ENCODE peak calls at places on chromosomes 16 and 17, in four cellular contexts. B, L, P and V are unnamed samples.

GRCh38 chr16:16099320-16099719 is 124.0 kb downstream of the ABCC6 start:
- DNase-seq in B (no peak), L (no peak), P (no peak), V (no peak)

GRCh38 chr17:6361733-6362132 is 73.2 kb downstream of the AIPL1 start:
- DNase-seq in B (no peak), L (no peak), P (peak), V (no peak)

GRCh38 chr16:87201052-87201451 is 116.1 kb downstream of the C16orf95 start:
- DNase-seq in B (no peak), L (peak), P (peak), V (no peak)

GRCh38 chr16:57303910-57304168 is 19.4 kb upstream of the PLLP start:
- DNase-seq in B (no peak), L (no peak), P (no peak), V (no peak)

GRCh38 chr17:69516225-69516624 is 101.7 kb downstream of the MAP2K6 start:
- DNase-seq in B (no peak), L (no peak), P (no peak), V (no peak)

GRCh38 chr16:77300232-77300631 is 101.0 kb downstream of the SYCE1L start:
- DNase-seq in B (no peak), L (no peak), P (peak), V (no peak)

GRCh38 chr17:54177606-54178308 is 355.0 kb downstream of the KIF2B start:
- DNase-seq in B (no peak), L (no peak), P (no peak), V (no peak)

GRCh38 chr17:18006495-18007239 is 32.3 kb downstream of the ATPAF2 start:
- DNase-seq in B (no peak), L (no peak), P (no peak), V (no peak)

GRCh38 chr16:80273635-80274538 is 266.9 kb upstream of the DYNLRB2 start:
- DNase-seq in B (no peak), L (no peak), P (peak), V (no peak)

GRCh38 chr17:32777436-32777835 is 99.5 kb downstream of the MYO1D start:
- DNase-seq in B (no peak), L (no peak), P (peak), V (no peak)

GRCh38 chr17:77779711-77780539 is 178.6 kb upstream of the TNRC6C start:
- DNase-seq in B (no peak), L (peak), P (peak), V (no peak)

GRCh38 chr17:43442711-43443110 is 41.1 kb upstream of the DHX8 start:
- DNase-seq in B (no peak), L (no peak), P (peak), V (no peak)

GRCh38 chr16:24974859-24975258 is 40.3 kb downstream of the ARHGAP17 start:
- DNase-seq in B (no peak), L (no peak), P (no peak), V (no peak)

GRCh38 chr16:87930456-87930855 is 5.9 kb downstream of the CA5A start:
- DNase-seq in B (no peak), L (no peak), P (no peak), V (no peak)

GRCh38 chr17:40191237-40192208 is 14.3 kb downstream of the RAPGEFL1 start:
- DNase-seq in B (no peak), L (peak), P (peak), V (peak)

GRCh38 chr17:51056813-51057510 is 63.7 kb downstream of the SPAG9 start:
- DNase-seq in B (peak), L (no peak), P (peak), V (peak)

GRCh38 chr17:81980752-81981239 is 3.4 kb downstream of the ASPSCR1 start:
- DNase-seq in B (no peak), L (no peak), P (no peak), V (no peak)

GRCh38 chr17:81541123-81541522 is 11.0 kb downstream of the FAAP100 start:
- DNase-seq in B (no peak), L (peak), P (no peak), V (no peak)

GRCh38 chr17:41619162-41619933 is 5.0 kb downstream of the KRT17 start:
- DNase-seq in B (no peak), L (no peak), P (no peak), V (no peak)

GRCh38 chr16:59971264-59971663 is 1237.1 kb upstream of the GOT2 start:
- DNase-seq in B (no peak), L (no peak), P (no peak), V (no peak)

GRCh38 chr17:16887523-16888095 is 84.3 kb downstream of the TNFRSF13B start:
- DNase-seq in B (no peak), L (no peak), P (no peak), V (no peak)

GRCh38 chr17:8392274-8392673 is 5.4 kb downstream of the RNF222 start:
- DNase-seq in B (no peak), L (no peak), P (no peak), V (no peak)

GRCh38 chr17:57562231-57562630 is 182.9 kb downstream of the CCDC182 start:
- DNase-seq in B (no peak), L (no peak), P (no peak), V (no peak)

GRCh38 chr16:65106792-65107191 is 15.1 kb downstream of the CDH11 start:
- DNase-seq in B (no peak), L (no peak), P (peak), V (no peak)

GRCh38 chr16:17395849-17396480 is 74.8 kb downstream of the XYLT1 start:
- DNase-seq in B (no peak), L (no peak), P (no peak), V (no peak)

GRCh38 chr16:69848635-69849545 is 86.8 kb downstream of the WWP2 start:
- DNase-seq in B (no peak), L (peak), P (peak), V (no peak)

GRCh38 chr16:88992351-88993005 is 15.5 kb upstream of the CBFA2T3 start:
- DNase-seq in B (no peak), L (no peak), P (no peak), V (no peak)

GRCh38 chr17:20954794-20955193 is 88.0 kb downstream of the USP22 start:
- DNase-seq in B (no peak), L (no peak), P (no peak), V (no peak)

GRCh38 chr17:2192367-2193028 is 111.1 kb downstream of the SMG6 start:
- DNase-seq in B (no peak), L (no peak), P (peak), V (no peak)

GRCh38 chr17:42212382-42212781 is 18.1 kb upstream of the GHDC start:
- DNase-seq in B (no peak), L (no peak), P (no peak), V (no peak)

GRCh38 chr17:35743911-35744328 is 9.1 kb downstream of the GAS2L2 start:
- DNase-seq in B (no peak), L (no peak), P (peak), V (no peak)

GRCh38 chr16:86505185-86505898 is 5.0 kb upstream of the FOXF1 start:
- DNase-seq in B (no peak), L (no peak), P (peak), V (no peak)